ENCODE peak calls at places on chromosomes 6 and 20, in five cellular contexts. Q is stimulated activated CD8-positive, alpha-beta memory T cell treated with anti-CD3 and anti-CD28 coated beads, Interleukin-12 subunit alpha, Interleukin-12 subunit beta, amount 100 ng/mL, for 4 hours; N is NCI-H446 treated with DMSO at 0.1 percent for 48 hours; Z is AG04450; X is BE2C. W is an unnamed sample.

GRCh38 chr6:153032255-153032882 is 29.9 kb upstream of the MTRF1L start:
- DNase-seq in N (peak), Q (no peak), Z (peak), X (no peak), W (no peak)

GRCh38 chr6:4973972-4974885 is 29.6 kb downstream of the RPP40 start:
- DNase-seq in Z (peak), Q (no peak), X (no peak), N (peak), W (peak)

GRCh38 chr20:40160151-40160550 is 528.9 kb downstream of the MAFB start:
- DNase-seq in Z (no peak), Q (no peak), X (peak), N (peak), W (no peak)

GRCh38 chr20:24914388-24915241 is 34.5 kb upstream of the CST7 start:
- DNase-seq in X (no peak), Q (no peak), N (no peak), Z (no peak), W (no peak)

GRCh38 chr20:3887870-3888614 is 1.1 kb upstream of the PANK2 start:
- DNase-seq in Q (no peak), X (no peak), Z (no peak), N (no peak), W (no peak)

GRCh38 chr6:96721227-96721626 is 116.0 kb downstream of the GPR63 start:
- DNase-seq in N (no peak), Z (no peak), X (no peak), Q (no peak), W (no peak)

GRCh38 chr20:38217791-38218565 is 42.6 kb downstream of the KIAA1755 start:
- DNase-seq in Z (peak), N (no peak), X (no peak), Q (no peak), W (no peak)

GRCh38 chr20:62897666-62898065 is 28.6 kb downstream of the DIDO1 start:
- DNase-seq in X (no peak), Z (no peak), N (no peak), Q (no peak), W (no peak)

GRCh38 chr6:161584929-161585328 is 311.1 kb upstream of the AGPAT4 start:
- DNase-seq in X (no peak), Z (no peak), N (no peak), Q (no peak), W (no peak)

GRCh38 chr6:48615041-48615440 is 504.0 kb upstream of the PTCHD4 start:
- DNase-seq in X (no peak), Q (no peak), Z (peak), N (no peak), W (no peak)

GRCh38 chr20:38152175-38153010 is 12.7 kb downstream of the TGM2 start:
- DNase-seq in N (no peak), X (peak), Q (no peak), Z (no peak), W (peak)

GRCh38 chr6:170516783-170517616 is 36.1 kb downstream of the PSMB1 start:
- DNase-seq in Z (peak), Q (no peak), X (peak), N (peak), W (no peak)

GRCh38 chr6:130602151-130602770 is 224.9 kb upstream of the SMLR1 start:
- DNase-seq in Z (peak), Q (no peak), X (no peak), N (no peak), W (no peak)

GRCh38 chr6:169881976-169882375 is 130.6 kb downstream of the ERMARD start:
- DNase-seq in X (no peak), N (no peak), Z (no peak), Q (no peak), W (no peak)

GRCh38 chr6:82739266-82739665 is 326.4 kb downstream of the UBE3D start:
- DNase-seq in Q (no peak), Z (no peak), N (no peak), X (no peak), W (no peak)

GRCh38 chr20:6692566-6693168 is 74.8 kb upstream of the BMP2 start:
- DNase-seq in X (no peak), Z (no peak), N (no peak), Q (no peak), W (peak)

GRCh38 chr20:63664861-63665594 is 6.9 kb downstream of the RTEL1 start:
- DNase-seq in Q (no peak), X (peak), Z (no peak), N (no peak), W (no peak)

GRCh38 chr6:22667855-22668254 is 98.5 kb downstream of the HDGFL1 start:
- DNase-seq in X (no peak), Z (no peak), N (no peak), Q (no peak), W (no peak)

GRCh38 chr20:62742979-62743776 is 34.5 kb downstream of the NTSR1 start:
- DNase-seq in N (no peak), Q (no peak), X (no peak), Z (no peak), W (no peak)

GRCh38 chr20:49781676-49782075 is 31.0 kb upstream of the SLC9A8 start:
- DNase-seq in Z (no peak), X (no peak), N (no peak), Q (no peak), W (no peak)

GRCh38 chr6:26415791-26416190 is 13.7 kb downstream of the BTN3A1 start:
- DNase-seq in Q (no peak), X (no peak), Z (no peak), N (no peak), W (no peak)

GRCh38 chr6:54613596-54613995 is 233.0 kb upstream of the FAM83B start:
- DNase-seq in X (no peak), N (no peak), Z (no peak), Q (no peak), W (no peak)

GRCh38 chr6:132819405-132820145 is 5.2 kb downstream of the RPS12 start:
- DNase-seq in X (no peak), N (no peak), Q (no peak), Z (no peak), W (no peak)

GRCh38 chr20:41482647-41483552 is 116.3 kb upstream of the EMILIN3 start:
- DNase-seq in N (no peak), Z (peak), X (no peak), Q (no peak), W (no peak)

GRCh38 chr20:39429716-39430115 is 467.6 kb downstream of the DHX35 start:
- DNase-seq in Z (no peak), N (peak), Q (no peak), X (peak), W (no peak)

GRCh38 chr20:63108247-63108646 is 101.5 kb upstream of the BHLHE23 start:
- DNase-seq in X (no peak), N (no peak), Z (no peak), Q (no peak), W (no peak)

GRCh38 chr6:35611235-35611634 is 77.5 kb downstream of the FKBP5 start:
- DNase-seq in X (no peak), Z (no peak), Q (no peak), N (no peak), W (no peak)

GRCh38 chr20:17698419-17698818 is 1.3 kb upstream of the BANF2 start:
- DNase-seq in Z (no peak), N (no peak), X (no peak), Q (no peak), W (no peak)

GRCh38 chr6:116764961-116765841 is at the start of gene FAM162B:
- DNase-seq in Z (no peak), Q (no peak), N (no peak), X (no peak), W (no peak)